ENCODE peak calls at places on chromosomes 13 and 19, in eight cellular contexts. F is lower lobe of right lung, O is heart left ventricle, U is heart right ventricle, A is AG09309, E is cardiac fibroblast, N is fibroblast of mammary gland, W is body of pancreas. H is an unnamed sample.

GRCh38 chr13:102597029-102598015 is 536 bp downstream of the TPP2 start:
- DNase-seq in F (peak), E (peak), A (no peak), U (peak), O (peak), N (no peak), W (peak), H (no peak)

GRCh38 chr19:31511098-31511497 is 161.9 kb upstream of the TSHZ3 start:
- DNase-seq in N (no peak), O (no peak), A (no peak), F (no peak), W (no peak), U (no peak), E (no peak), H (no peak)

GRCh38 chr13:41502021-41502420 is 44.7 kb downstream of the RGCC start:
- DNase-seq in E (no peak), W (no peak), F (no peak), U (no peak), O (no peak), A (no peak), N (no peak), H (no peak)

GRCh38 chr19:53659292-53659691 is 27.5 kb downstream of the DPRX start:
- DNase-seq in N (no peak), U (peak), W (peak), E (peak), F (no peak), A (no peak), O (no peak), H (no peak)

GRCh38 chr13:51874651-51875050 is 12.9 kb downstream of the CCDC70 start:
- DNase-seq in E (no peak), W (no peak), O (no peak), F (no peak), U (no peak), N (no peak), A (no peak), H (no peak)

GRCh38 chr13:56528040-56528760 is 612.5 kb upstream of the PRR20A start:
- DNase-seq in A (no peak), W (no peak), E (no peak), F (no peak), U (no peak), N (no peak), O (no peak), H (no peak)

GRCh38 chr13:87128006-87128405 is 543.2 kb upstream of the SLITRK5 start:
- DNase-seq in F (no peak), O (no peak), A (no peak), U (peak), N (peak), W (no peak), E (peak), H (no peak)

GRCh38 chr13:33782631-33783030 is 35.3 kb upstream of the RFC3 start:
- DNase-seq in A (no peak), W (no peak), E (no peak), N (no peak), O (no peak), F (no peak), U (no peak), H (no peak)

GRCh38 chr19:10036601-10037071 is 23.4 kb downstream of the RDH8 start:
- DNase-seq in N (peak), E (peak), A (no peak), O (no peak), F (no peak), W (peak), U (no peak), H (no peak)

GRCh38 chr13:110182461-110182860 is 124.5 kb downstream of the COL4A1 start:
- DNase-seq in W (no peak), A (no peak), O (no peak), N (no peak), F (no peak), E (no peak), U (no peak), H (no peak)

GRCh38 chr13:94128430-94128829 is 351.1 kb downstream of the DCT start:
- DNase-seq in O (no peak), F (no peak), A (no peak), E (peak), W (peak), U (peak), N (no peak), H (no peak)

GRCh38 chr19:17339088-17339741 is 1.9 kb downstream of the GTPBP3 start:
- DNase-seq in E (no peak), F (no peak), U (no peak), N (no peak), W (no peak), O (no peak), A (no peak), H (no peak)

GRCh38 chr19:14786421-14786851 is 8.1 kb upstream of the ADGRE2 start:
- DNase-seq in A (no peak), U (no peak), E (peak), F (peak), N (no peak), W (no peak), O (peak), H (no peak)
- TF ChIP-seq CTCF in A (peak), U (peak), E (peak), F (peak), N (peak), W (peak), O (peak), H (peak)

DNA sequence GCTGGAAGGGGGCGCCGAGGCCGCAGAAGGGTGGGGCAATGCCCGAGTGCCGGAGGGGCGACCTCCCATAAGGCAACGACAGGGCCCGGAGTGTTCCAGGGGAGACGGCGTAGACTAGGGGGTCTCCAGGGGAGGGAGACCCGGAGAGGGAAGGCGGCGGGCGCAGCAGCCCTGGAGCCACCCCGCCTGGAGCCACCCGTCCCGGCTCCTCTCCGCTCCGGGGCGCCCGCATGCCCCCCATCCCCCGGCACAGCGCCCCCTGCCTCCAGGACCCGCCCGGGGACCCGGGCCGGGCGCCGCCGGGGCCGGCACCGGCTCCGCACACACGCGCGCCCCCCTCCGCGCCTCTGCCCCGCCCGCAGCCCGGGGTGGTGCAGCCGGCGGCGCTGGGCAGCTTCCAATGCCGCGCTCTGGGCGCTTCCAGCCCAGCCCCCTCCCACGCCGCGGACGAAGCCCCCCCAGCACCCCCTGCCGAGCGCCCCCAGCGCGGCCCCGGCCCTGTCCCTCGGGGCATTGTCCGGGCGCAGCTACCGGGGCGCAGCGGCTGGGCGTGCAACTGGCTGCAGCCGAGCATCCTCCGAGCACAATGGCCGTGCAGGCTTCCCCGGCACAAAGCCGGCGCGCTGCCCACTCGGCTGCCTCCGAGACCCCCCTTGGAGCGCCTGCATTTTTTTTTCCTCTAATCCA is 519 bp downstream of the PTPRS start:
- DNase-seq in U (no peak), E (no peak), N (no peak), A (no peak), F (no peak), W (no peak), O (no peak), H (no peak)
- H3K4me3 ChIP-seq in U (peak), E (peak), N (peak), A (peak), F (peak), W (peak), O (peak), H (peak)

GRCh38 chr19:1252221-1252817 is 3.9 kb downstream of the MIDN start:
- DNase-seq in A (peak), W (peak), O (peak), N (peak), F (peak), E (peak), U (peak), H (peak)

GRCh38 chr19:1254081-1254527 is 5.7 kb downstream of the MIDN start:
- DNase-seq in U (no peak), N (peak), A (no peak), F (peak), E (no peak), O (peak), W (no peak), H (no peak)

GRCh38 chr19:1251503-1252220 is 3.3 kb downstream of the MIDN start:
- DNase-seq in O (peak), F (no peak), N (no peak), A (no peak), U (no peak), E (no peak), W (peak), H (no peak)

GRCh38 chr19:1253514-1254080 is 5.2 kb downstream of the MIDN start:
- DNase-seq in A (no peak), N (no peak), E (no peak), F (no peak), O (peak), W (no peak), U (no peak), H (no peak)

GRCh38 chr19:1252818-1253513 is 4.6 kb downstream of the MIDN start:
- DNase-seq in A (peak), O (peak), W (peak), N (peak), E (peak), U (peak), F (peak), H (peak)
- TF ChIP-seq CTCF in A (peak), O (peak), W (no peak), N (peak), E (no peak), U (no peak), F (peak), H (peak)

GRCh38 chr19:48837586-48838191 is 1.4 kb upstream of the HSD17B14 start:
- DNase-seq in F (no peak), U (no peak), O (no peak), W (no peak), A (no peak), N (no peak), E (no peak), H (no peak)
- H3K4me3 ChIP-seq in F (peak), U (peak), O (peak), W (no peak), A (peak), N (peak), E (no peak), H (peak)

GRCh38 chr13:73059460-73060250 is 850 bp downstream of the KLF5 start:
- DNase-seq in F (peak), W (peak), E (no peak), O (peak), U (peak), A (no peak), N (no peak), H (no peak)
- TF ChIP-seq CTCF in F (peak), W (peak), E (no peak), O (peak), U (no peak), A (peak), N (no peak), H (no peak)

H was measured in BJ.